ENCODE peak calls at places on chromosomes 1 and 21, in four cellular contexts. One of them, this sample, is unnamed.

GRCh38 chr1:246617768-246618167 is 51.5 kb downstream of the CNST start:
- DNase-seq in body of pancreas: no peak
- DNase-seq in astrocyte of the cerebellum: no peak
- DNase-seq in fibroblast of pulmonary artery: no peak
- DNase-seq in this sample: no peak

GRCh38 chr21:21200103-21200938 is 202.1 kb downstream of the NCAM2 start:
- DNase-seq in astrocyte of the cerebellum: peak; percentile 95
- DNase-seq in body of pancreas: peak; percentile 12
- DNase-seq in fibroblast of pulmonary artery: peak; percentile 99
- DNase-seq in this sample: peak; percentile 58

GRCh38 chr1:232538224-232538942 is 91.5 kb downstream of the SIPA1L2 start:
- DNase-seq in fibroblast of pulmonary artery: peak; percentile 41
- DNase-seq in astrocyte of the cerebellum: peak; percentile 51
- DNase-seq in body of pancreas: no peak
- DNase-seq in this sample: peak; percentile 65

GRCh38 chr1:85952460-85952859 is 204.1 kb downstream of the COL24A1 start:
- DNase-seq in astrocyte of the cerebellum: no peak
- DNase-seq in body of pancreas: peak; percentile 30
- DNase-seq in fibroblast of pulmonary artery: no peak
- DNase-seq in this sample: no peak

GRCh38 chr1:93437976-93438605 is 9.8 kb upstream of the FNBP1L start:
- DNase-seq in astrocyte of the cerebellum: peak; percentile 41
- DNase-seq in fibroblast of pulmonary artery: peak; percentile 80
- DNase-seq in body of pancreas: no peak
- DNase-seq in this sample: peak; percentile 63

GRCh38 chr21:14900058-14900457 is 164.7 kb downstream of the NRIP1 start:
- DNase-seq in body of pancreas: no peak
- DNase-seq in astrocyte of the cerebellum: no peak
- DNase-seq in fibroblast of pulmonary artery: peak; percentile 24
- DNase-seq in this sample: peak; percentile 57

GRCh38 chr1:231757759-231758158 is 131.2 kb downstream of the DISC1 start:
- DNase-seq in body of pancreas: peak; percentile 22
- DNase-seq in astrocyte of the cerebellum: no peak
- DNase-seq in fibroblast of pulmonary artery: no peak
- DNase-seq in this sample: no peak

GRCh38 chr1:55623339-55623738 is 408.2 kb upstream of the USP24 start:
- DNase-seq in astrocyte of the cerebellum: no peak
- DNase-seq in fibroblast of pulmonary artery: peak; percentile 96
- DNase-seq in body of pancreas: peak; percentile 81
- DNase-seq in this sample: no peak

GRCh38 chr1:3266870-3267549 is 187.5 kb upstream of the ARHGEF16 start:
- DNase-seq in astrocyte of the cerebellum: no peak
- DNase-seq in fibroblast of pulmonary artery: no peak
- DNase-seq in body of pancreas: no peak
- DNase-seq in this sample: no peak

GRCh38 chr1:248810727-248811513 is 14.8 kb downstream of the SH3BP5L start:
- DNase-seq in astrocyte of the cerebellum: no peak
- DNase-seq in fibroblast of pulmonary artery: peak; percentile 39
- DNase-seq in body of pancreas: peak; percentile 30
- DNase-seq in this sample: peak; percentile 27

GRCh38 chr21:43775795-43776430 is at the start of gene CSTB:
- DNase-seq in fibroblast of pulmonary artery: peak; percentile 60
- DNase-seq in body of pancreas: peak; percentile 84
- DNase-seq in astrocyte of the cerebellum: no peak
- DNase-seq in this sample: peak; percentile 53

GRCh38 chr1:206606867-206607266 is 5.4 kb downstream of the EIF2D start:
- DNase-seq in body of pancreas: no peak
- DNase-seq in astrocyte of the cerebellum: peak; percentile 29
- DNase-seq in fibroblast of pulmonary artery: peak; percentile 49
- DNase-seq in this sample: peak; percentile 65

GRCh38 chr1:115225993-115226700 is 111.9 kb downstream of the NGF start:
- DNase-seq in fibroblast of pulmonary artery: no peak
- DNase-seq in body of pancreas: no peak
- DNase-seq in astrocyte of the cerebellum: no peak
- DNase-seq in this sample: no peak

GRCh38 chr21:40841524-40842196 is 5.3 kb downstream of the DSCAM start:
- DNase-seq in fibroblast of pulmonary artery: no peak
- DNase-seq in astrocyte of the cerebellum: peak; percentile 26
- DNase-seq in body of pancreas: peak; percentile 74
- DNase-seq in this sample: peak; percentile 79

GRCh38 chr1:78003882-78004718 is 639 bp upstream of the DNAJB4 start:
- DNase-seq in fibroblast of pulmonary artery: peak; percentile 79
- DNase-seq in body of pancreas: peak; percentile 56
- DNase-seq in astrocyte of the cerebellum: peak; percentile 59
- DNase-seq in this sample: peak; percentile 70

GRCh38 chr1:28926629-28927441 is 12.5 kb downstream of the EPB41 start:
- DNase-seq in body of pancreas: no peak
- DNase-seq in fibroblast of pulmonary artery: peak; percentile 52
- DNase-seq in astrocyte of the cerebellum: no peak
- DNase-seq in this sample: no peak

GRCh38 chr21:38898422-38899098 is 92.8 kb downstream of the ETS2 start:
- DNase-seq in astrocyte of the cerebellum: no peak
- DNase-seq in fibroblast of pulmonary artery: no peak
- DNase-seq in body of pancreas: no peak
- DNase-seq in this sample: peak; percentile 41

GRCh38 chr1:21909787-21910503 is 27.2 kb downstream of the HSPG2 start:
- DNase-seq in body of pancreas: no peak
- DNase-seq in astrocyte of the cerebellum: no peak
- DNase-seq in fibroblast of pulmonary artery: peak; percentile 82
- DNase-seq in this sample: peak; percentile 27

GRCh38 chr1:183163311-183163710 is 22.8 kb upstream of the LAMC2 start:
- DNase-seq in body of pancreas: no peak
- DNase-seq in astrocyte of the cerebellum: peak; percentile 9
- DNase-seq in fibroblast of pulmonary artery: peak; percentile 51
- DNase-seq in this sample: peak; percentile 94

GRCh38 chr21:26840912-26841311 is 4.3 kb downstream of the ADAMTS1 start:
- DNase-seq in body of pancreas: peak; percentile 55
- DNase-seq in astrocyte of the cerebellum: no peak
- DNase-seq in fibroblast of pulmonary artery: peak; percentile 87
- DNase-seq in this sample: peak; percentile 95

GRCh38 chr21:46100426-46100825 is 2.5 kb downstream of the COL6A2 start:
- DNase-seq in astrocyte of the cerebellum: no peak
- DNase-seq in fibroblast of pulmonary artery: peak; percentile 61
- DNase-seq in body of pancreas: peak; percentile 2
- DNase-seq in this sample: no peak

DNA sequence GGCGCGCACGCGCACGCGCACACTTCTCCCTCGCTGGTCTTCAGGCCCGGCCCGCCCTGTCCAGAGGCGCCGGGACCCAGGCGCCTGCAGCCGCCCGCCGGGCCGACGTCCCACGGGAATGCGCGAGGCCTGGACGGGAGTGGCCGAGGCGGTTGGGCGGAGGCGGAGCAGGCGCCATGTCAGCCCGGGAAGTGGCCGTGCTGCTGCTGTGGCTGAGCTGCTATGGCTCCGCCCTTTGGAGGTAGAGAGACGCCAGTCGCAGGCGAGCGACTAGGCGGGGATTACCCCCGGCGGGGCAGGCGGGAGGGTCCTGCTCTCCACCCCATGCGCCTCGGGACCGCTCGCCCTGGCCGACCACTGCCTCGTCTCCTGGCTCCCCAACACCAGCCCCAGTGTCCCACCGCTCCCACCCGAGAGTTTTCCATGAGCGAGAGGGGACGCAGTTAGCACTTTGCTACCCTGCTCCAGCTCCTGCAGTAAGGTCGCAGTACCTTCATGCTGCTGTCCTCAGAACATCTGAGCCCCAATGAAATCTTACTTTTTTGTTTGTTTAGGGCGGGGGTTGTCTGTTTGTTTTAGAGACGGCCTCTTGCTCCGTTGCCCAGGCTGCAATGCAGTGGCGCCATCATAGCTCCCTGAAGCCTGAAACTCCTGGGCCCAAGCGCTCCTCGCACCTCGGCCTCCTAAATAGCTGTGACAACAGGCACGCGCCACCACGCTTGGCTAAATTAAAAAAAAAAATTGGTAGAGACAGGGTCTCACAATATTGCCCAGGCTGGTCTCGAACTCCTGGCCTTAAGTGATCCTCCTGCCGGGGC is at the start of gene CATSPERE:
- DNase-seq in body of pancreas: peak; percentile 95
- DNase-seq in astrocyte of the cerebellum: peak; percentile 41
- DNase-seq in fibroblast of pulmonary artery: peak; percentile 91
- DNase-seq in this sample: peak; percentile 88
- H3K4me3 ChIP-seq in body of pancreas: peak within 1 kb of the TSS; percentile 8
- H3K4me3 ChIP-seq in astrocyte of the cerebellum: peak within 1 kb of the TSS; percentile 50
- H3K4me3 ChIP-seq in fibroblast of pulmonary artery: peak within 1 kb of the TSS; percentile 61
- H3K4me3 ChIP-seq in this sample: peak within 1 kb of the TSS; percentile 57

GRCh38 chr1:151944110-151944858 is 35.0 kb upstream of the THEM4 start:
- DNase-seq in fibroblast of pulmonary artery: peak; percentile 20
- DNase-seq in astrocyte of the cerebellum: no peak
- DNase-seq in body of pancreas: peak; percentile 30
- DNase-seq in this sample: no peak
- TF ChIP-seq CTCF in fibroblast of pulmonary artery: no peak
- TF ChIP-seq CTCF in astrocyte of the cerebellum: no peak
- TF ChIP-seq CTCF in body of pancreas: no peak
- TF ChIP-seq CTCF in this sample: no peak

DNA sequence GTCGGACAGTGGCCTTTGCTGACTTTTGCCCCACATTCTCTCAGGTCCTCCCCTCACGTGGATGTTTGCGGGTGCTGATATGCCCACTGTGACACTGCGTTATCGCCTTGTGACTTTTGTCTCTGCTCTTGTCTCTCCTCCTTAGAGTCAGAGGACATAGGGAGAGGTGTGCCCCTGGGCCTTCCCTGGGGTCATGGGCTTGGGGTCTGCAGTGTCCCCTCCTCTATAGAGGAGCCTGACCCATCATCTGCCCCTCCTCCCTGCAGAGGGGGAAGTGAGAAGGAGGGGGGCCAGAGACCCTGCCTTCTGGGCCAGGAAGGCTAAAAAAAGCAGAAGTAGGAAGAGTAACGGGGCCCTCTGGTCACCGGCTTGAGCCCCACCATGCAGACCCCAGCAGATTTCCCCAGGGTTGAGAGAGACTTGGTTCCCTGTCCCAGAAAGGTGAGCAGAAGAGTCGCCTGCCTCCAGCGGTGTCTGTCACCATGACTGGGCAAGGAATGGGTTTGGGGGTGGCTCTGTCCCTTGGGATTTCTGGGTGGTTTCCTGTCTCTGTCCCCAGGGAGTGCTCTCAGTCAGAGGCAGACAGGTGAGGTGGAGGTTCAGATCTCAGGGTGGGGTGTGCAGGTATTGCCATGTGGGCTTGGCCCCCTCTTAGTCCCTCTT is 13.4 kb downstream of the RPS6KA1 start:
- DNase-seq in fibroblast of pulmonary artery: no peak
- DNase-seq in body of pancreas: no peak
- DNase-seq in astrocyte of the cerebellum: no peak
- DNase-seq in this sample: no peak
- H3K4me3 ChIP-seq in fibroblast of pulmonary artery: no peak overlapping the region
- H3K4me3 ChIP-seq in body of pancreas: no peak overlapping the region
- H3K4me3 ChIP-seq in astrocyte of the cerebellum: no peak overlapping the region
- H3K4me3 ChIP-seq in this sample: no peak overlapping the region

DNA sequence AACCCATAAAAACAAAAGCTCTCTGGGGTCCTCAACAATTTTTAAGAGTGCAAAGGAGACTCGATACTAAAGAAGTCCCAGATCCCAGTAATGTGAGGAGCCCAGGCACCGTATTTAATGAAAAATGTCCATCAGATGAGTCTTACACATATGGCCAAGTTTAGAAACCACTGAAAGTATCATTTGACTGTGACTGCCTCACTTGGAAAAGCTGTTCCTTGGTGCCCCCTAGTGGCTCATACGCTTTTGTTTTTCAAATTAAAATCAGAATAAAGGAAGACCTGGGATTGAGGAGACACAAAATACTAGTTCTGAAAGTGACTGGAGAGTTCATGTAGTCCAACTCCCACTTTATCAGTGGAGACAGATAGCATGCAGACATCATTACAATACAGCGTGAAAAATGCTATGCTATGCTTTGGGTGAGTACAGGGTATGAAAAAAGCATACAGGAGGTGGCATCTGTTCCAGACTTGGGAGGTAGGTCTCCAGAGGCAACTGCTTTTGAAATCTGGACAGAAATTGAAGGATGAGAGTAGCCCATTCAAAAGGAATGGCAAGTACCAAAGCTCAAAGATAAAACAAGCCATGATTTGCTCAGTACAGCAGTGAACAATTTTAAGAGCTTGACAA is 33.8 kb downstream of the GDAP2 start:
- DNase-seq in astrocyte of the cerebellum: peak; percentile 90
- DNase-seq in fibroblast of pulmonary artery: peak; percentile 91
- DNase-seq in body of pancreas: peak; percentile 84
- DNase-seq in this sample: peak; percentile 82
- TF ChIP-seq CTCF in astrocyte of the cerebellum: peak; percentile 66
- TF ChIP-seq CTCF in fibroblast of pulmonary artery: peak; percentile 77
- TF ChIP-seq CTCF in body of pancreas: peak; percentile 88
- TF ChIP-seq CTCF in this sample: peak; percentile 79

GRCh38 chr1:197144570-197145325 is 1.7 kb downstream of the ASPM start:
- DNase-seq in astrocyte of the cerebellum: no peak
- DNase-seq in fibroblast of pulmonary artery: no peak
- DNase-seq in body of pancreas: no peak
- DNase-seq in this sample: peak; percentile 51
- H3K4me3 ChIP-seq in astrocyte of the cerebellum: peak overlapping the region; percentile 67
- H3K4me3 ChIP-seq in fibroblast of pulmonary artery: peak overlapping the region; percentile 87
- H3K4me3 ChIP-seq in body of pancreas: no peak overlapping the region
- H3K4me3 ChIP-seq in this sample: peak overlapping the region; percentile 81

GRCh38 chr1:217747156-217747769 is 116.1 kb downstream of the SPATA17 start:
- DNase-seq in body of pancreas: no peak
- DNase-seq in fibroblast of pulmonary artery: peak; percentile 59
- DNase-seq in astrocyte of the cerebellum: peak; percentile 19
- DNase-seq in this sample: peak; percentile 44
- TF ChIP-seq CTCF in body of pancreas: peak; percentile 58
- TF ChIP-seq CTCF in fibroblast of pulmonary artery: peak; percentile 75
- TF ChIP-seq CTCF in astrocyte of the cerebellum: peak; percentile 52
- TF ChIP-seq CTCF in this sample: peak; percentile 58

GRCh38 chr1:174815036-174815435 is 184.7 kb upstream of the CACYBP start:
- DNase-seq in fibroblast of pulmonary artery: peak; percentile 32
- DNase-seq in body of pancreas: no peak
- DNase-seq in astrocyte of the cerebellum: no peak
- DNase-seq in this sample: peak; percentile 95
- H3K4me3 ChIP-seq in fibroblast of pulmonary artery: no peak overlapping the region
- H3K4me3 ChIP-seq in body of pancreas: no peak overlapping the region
- H3K4me3 ChIP-seq in astrocyte of the cerebellum: no peak overlapping the region
- H3K4me3 ChIP-seq in this sample: no peak overlapping the region

GRCh38 chr1:152533327-152533938 is 19.2 kb downstream of the CRCT1 start:
- DNase-seq in fibroblast of pulmonary artery: peak; percentile 36
- DNase-seq in body of pancreas: peak; percentile 35
- DNase-seq in astrocyte of the cerebellum: no peak
- DNase-seq in this sample: peak; percentile 77
- TF ChIP-seq CTCF in fibroblast of pulmonary artery: peak; percentile 71
- TF ChIP-seq CTCF in body of pancreas: peak; percentile 42
- TF ChIP-seq CTCF in astrocyte of the cerebellum: peak; percentile 38
- TF ChIP-seq CTCF in this sample: peak; percentile 98

This sample was measured in epithelial cell of esophagus.